ENCODE peak calls at places on chromosomes 16 and 17, in seven cellular contexts. T is IMR-90, Z is neuronal stem cell, R is H9, P is mesendoderm, A is H1, S is trophoblast cell. F is an unnamed sample.

GRCh38 chr17:78870621-78871020 is 30.0 kb upstream of the USP36 start:
- DNase-seq in T (no peak), Z (no peak), R (no peak), P (no peak), A (no peak), S (no peak), F (no peak)

GRCh38 chr16:54817432-54817831 is 113.2 kb upstream of the IRX5 start:
- DNase-seq in T (no peak), Z (no peak), R (peak; percentile 30), P (peak; percentile 49), A (no peak), S (no peak), F (no peak)

GRCh38 chr17:49031965-49032928 is 35.1 kb downstream of the IGF2BP1 start:
- DNase-seq in T (peak; percentile 81), Z (peak; percentile 83), R (peak; percentile 81), P (peak; percentile 95), A (no peak), S (peak; percentile 31), F (peak; percentile 89)

GRCh38 chr16:2739555-2740435 is 12.6 kb upstream of the SRRM2 start:
- DNase-seq in T (no peak), Z (no peak), R (no peak), P (no peak), A (no peak), S (no peak), F (no peak)

GRCh38 chr17:47257651-47258339 is 4.2 kb downstream of the ITGB3 start:
- DNase-seq in T (peak; percentile 72), Z (no peak), R (no peak), P (no peak), A (no peak), S (no peak), F (peak; percentile 64)

GRCh38 chr17:41406205-41406604 is 8.8 kb upstream of the KRT31 start:
- DNase-seq in T (no peak), Z (no peak), R (no peak), P (peak; percentile 33), A (no peak), S (no peak), F (no peak)

GRCh38 chr17:3695723-3696411 is at the start of gene P2RX5:
- DNase-seq in T (no peak), Z (peak; percentile 43), R (peak; percentile 84), P (peak; percentile 72), A (no peak), S (no peak), F (peak; percentile 38)

GRCh38 chr17:228223-228615 is 46.8 kb upstream of the DOC2B start:
- DNase-seq in T (no peak), Z (no peak), R (no peak), P (no peak), A (no peak), S (no peak), F (no peak)

GRCh38 chr16:2042171-2042570 is 5.5 kb downstream of the NTHL1 start:
- DNase-seq in T (no peak), Z (no peak), R (no peak), P (no peak), A (no peak), S (no peak), F (no peak)

GRCh38 chr17:81302861-81303326 is 7.8 kb upstream of the SLC38A10 start:
- DNase-seq in T (no peak), Z (no peak), R (no peak), P (no peak), A (no peak), S (no peak), F (no peak)

DNA sequence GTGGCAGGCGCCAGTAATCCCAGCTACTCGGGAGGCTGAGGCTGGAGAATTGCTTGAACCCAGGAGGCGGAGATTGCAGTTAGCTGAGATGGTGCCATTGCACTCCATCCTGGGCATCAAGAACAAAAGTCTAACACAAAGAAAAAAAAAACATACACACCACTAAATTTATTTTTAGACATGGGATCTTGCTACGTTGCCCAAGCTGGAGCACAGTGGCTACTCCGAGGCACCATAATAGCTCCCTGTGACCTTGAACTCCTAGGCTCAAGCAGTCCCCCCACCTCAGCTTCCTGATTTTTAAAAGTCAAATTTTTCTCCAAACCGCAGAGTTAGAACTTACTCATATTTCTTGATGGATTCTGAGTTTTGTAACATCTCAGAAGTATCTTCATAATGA is 3.5 kb downstream of the CMTM4 start:
- DNase-seq in T (no peak), Z (no peak), R (no peak), P (no peak), A (no peak), S (no peak), F (no peak)
- H3K23ac ChIP-seq in T (no peak overlapping the region), Z (no peak overlapping the region), R (no peak overlapping the region), P (no peak overlapping the region), A (no peak overlapping the region), S (no peak overlapping the region), F (no peak overlapping the region)

GRCh38 chr17:82503728-82504308 is 15.7 kb upstream of the FOXK2 start:
- DNase-seq in T (no peak), Z (no peak), R (no peak), P (no peak), A (no peak), S (no peak), F (no peak)
- H3K23ac ChIP-seq in T (no peak overlapping the region), Z (no peak overlapping the region), R (no peak overlapping the region), P (no peak overlapping the region), A (no peak overlapping the region), S (no peak overlapping the region), F (no peak overlapping the region)

GRCh38 chr16:42069-42457 is 11.3 kb downstream of the POLR3K start:
- DNase-seq in T (no peak), Z (no peak), R (no peak), P (no peak), A (no peak), S (no peak), F (no peak)
- H3K23ac ChIP-seq in T (no peak overlapping the region), Z (no peak overlapping the region), R (no peak overlapping the region), P (no peak overlapping the region), A (no peak overlapping the region), S (no peak overlapping the region), F (no peak overlapping the region)

GRCh38 chr16:19879241-19879792 is 5.3 kb downstream of the GPRC5B start:
- DNase-seq in T (peak; percentile 68), Z (no peak), R (peak; percentile 82), P (peak; percentile 75), A (peak; percentile 34), S (peak; percentile 44), F (peak; percentile 50)
- H3K23ac ChIP-seq in T (no peak overlapping the region), Z (no peak overlapping the region), R (no peak overlapping the region), P (no peak overlapping the region), A (no peak overlapping the region), S (no peak overlapping the region), F (no peak overlapping the region)

DNA sequence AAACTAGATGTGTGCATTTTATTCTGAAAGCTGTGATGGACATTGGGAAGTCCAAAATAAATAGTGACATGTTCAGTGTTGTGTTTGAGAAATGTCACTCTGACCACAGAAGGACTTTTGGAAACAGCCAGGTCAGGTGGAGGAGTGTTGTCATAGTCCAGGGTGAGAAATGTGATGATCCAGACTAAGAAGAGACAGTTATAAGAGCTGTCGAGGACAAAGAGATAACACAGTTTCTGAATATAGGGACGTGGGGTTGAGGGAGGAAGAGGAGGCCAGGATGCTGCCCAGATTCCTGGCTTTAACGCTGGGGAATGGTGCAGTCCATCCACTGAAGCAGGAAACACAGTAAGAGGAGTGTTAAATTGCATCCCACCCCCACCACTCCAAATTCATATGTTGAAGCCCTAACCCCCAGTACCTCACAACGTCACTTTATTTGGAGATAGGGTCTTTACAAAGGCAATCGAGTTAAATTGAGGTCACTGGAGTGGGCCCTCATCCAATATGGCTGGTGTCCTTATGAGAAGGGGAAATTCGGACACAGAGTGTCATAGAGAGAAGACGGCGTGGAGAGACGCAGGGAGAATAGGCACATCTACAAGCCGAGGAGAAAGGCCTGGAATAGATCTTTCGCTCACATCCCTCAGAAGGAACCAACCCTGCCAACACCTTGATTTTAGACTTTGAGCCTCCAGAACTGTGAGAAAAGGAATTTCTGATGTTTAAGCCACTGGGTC is 71.3 kb downstream of the VAT1L start:
- DNase-seq in T (no peak), Z (no peak), R (no peak), P (no peak), A (no peak), S (no peak), F (no peak)
- H3K23ac ChIP-seq in T (no peak overlapping the region), Z (no peak overlapping the region), R (no peak overlapping the region), P (no peak overlapping the region), A (no peak overlapping the region), S (no peak overlapping the region), F (no peak overlapping the region)

GRCh38 chr17:1755993-1756306 is 5.9 kb upstream of the SERPINF1 start:
- DNase-seq in T (no peak), Z (no peak), R (no peak), P (peak; percentile 27), A (no peak), S (no peak), F (no peak)

GRCh38 chr17:1755252-1755992 is 6.4 kb upstream of the SERPINF1 start:
- DNase-seq in T (no peak), Z (no peak), R (no peak), P (no peak), A (no peak), S (no peak), F (no peak)

GRCh38 chr17:1754430-1755112 is 7.3 kb upstream of the SERPINF1 start:
- DNase-seq in T (no peak), Z (no peak), R (no peak), P (no peak), A (no peak), S (no peak), F (no peak)

GRCh38 chr17:1752425-1752941 is 9.4 kb upstream of the SERPINF1 start:
- DNase-seq in T (no peak), Z (no peak), R (peak; percentile 76), P (peak; percentile 57), A (no peak), S (no peak), F (no peak)

GRCh38 chr17:1753767-1754429 is 8.0 kb upstream of the SERPINF1 start:
- DNase-seq in T (no peak), Z (no peak), R (no peak), P (no peak), A (no peak), S (no peak), F (no peak)
- H3K23ac ChIP-seq in T (no peak overlapping the region), Z (peak overlapping the region; percentile 97), R (no peak overlapping the region), P (no peak overlapping the region), A (no peak overlapping the region), S (no peak overlapping the region), F (no peak overlapping the region)

DNA sequence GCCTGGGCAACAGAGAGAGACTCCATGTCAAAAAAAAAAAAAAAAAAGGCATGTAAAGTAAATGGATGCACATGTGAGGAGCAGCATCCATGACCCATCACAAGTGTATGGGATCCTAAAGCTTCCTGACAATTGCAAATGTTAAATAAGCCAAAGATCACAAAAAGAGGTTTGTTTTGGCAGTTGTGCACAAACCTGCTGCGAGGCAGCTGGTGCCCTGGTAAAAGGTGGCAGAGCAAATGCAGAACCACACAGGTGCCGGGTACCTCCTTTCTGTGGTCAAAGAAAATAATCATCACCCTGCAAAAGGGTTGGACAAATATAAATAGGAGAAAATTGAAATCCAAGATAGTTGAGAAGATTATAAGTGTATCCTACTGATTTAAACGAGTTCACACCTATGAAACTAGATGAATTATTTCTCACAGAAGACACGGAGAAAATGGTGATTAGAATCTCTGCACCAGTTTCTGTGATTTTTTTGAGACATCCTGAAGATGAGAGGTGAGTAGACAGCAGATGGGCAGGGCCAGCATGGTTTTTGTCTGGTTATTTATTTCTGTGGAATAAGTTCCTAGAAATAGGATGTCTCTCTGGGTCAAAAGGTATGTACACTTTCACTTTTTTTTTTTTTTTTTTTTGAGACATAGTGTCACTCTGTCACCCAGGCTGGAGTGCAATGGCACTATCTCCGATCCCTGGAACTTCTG is 291.3 kb downstream of the CDH13 start:
- DNase-seq in T (no peak), Z (no peak), R (no peak), P (no peak), A (no peak), S (no peak), F (no peak)
- H3K23ac ChIP-seq in T (no peak overlapping the region), Z (no peak overlapping the region), R (no peak overlapping the region), P (no peak overlapping the region), A (no peak overlapping the region), S (no peak overlapping the region), F (no peak overlapping the region)